ENCODE peak calls at places on chromosomes 12 and 14, in seven cellular contexts. One of them, this sample, is unnamed.

GRCh38 chr12:95997911-95998510 is 1.9 kb upstream of the HAL start:
- DNase-seq in SK-N-SH: no peak
- DNase-seq in GM23248: peak; percentile 9
- DNase-seq in neural progenitor cell: no peak
- DNase-seq in hepatocyte: no peak
- DNase-seq in HCT116: no peak
- DNase-seq in MM.1S: no peak
- DNase-seq in this sample: no peak

GRCh38 chr12:51694146-51694545 is 103.1 kb downstream of the SCN8A start:
- DNase-seq in SK-N-SH: no peak
- DNase-seq in GM23248: no peak
- DNase-seq in neural progenitor cell: no peak
- DNase-seq in hepatocyte: no peak
- DNase-seq in HCT116: no peak
- DNase-seq in MM.1S: no peak
- DNase-seq in this sample: no peak

GRCh38 chr12:27246774-27247173 is 2.7 kb downstream of the STK38L start:
- DNase-seq in SK-N-SH: no peak
- DNase-seq in GM23248: no peak
- DNase-seq in neural progenitor cell: no peak
- DNase-seq in hepatocyte: no peak
- DNase-seq in HCT116: no peak
- DNase-seq in MM.1S: no peak
- DNase-seq in this sample: no peak

GRCh38 chr14:80567905-80568512 is 356.7 kb upstream of the DIO2 start:
- DNase-seq in SK-N-SH: no peak
- DNase-seq in GM23248: peak; percentile 58
- DNase-seq in neural progenitor cell: no peak
- DNase-seq in hepatocyte: peak; percentile 26
- DNase-seq in HCT116: peak; percentile 18
- DNase-seq in MM.1S: no peak
- DNase-seq in this sample: no peak

GRCh38 chr12:130775953-130776856 is 60.1 kb upstream of the RIMBP2 start:
- DNase-seq in SK-N-SH: no peak
- DNase-seq in GM23248: peak; percentile 94
- DNase-seq in neural progenitor cell: peak; percentile 87
- DNase-seq in hepatocyte: peak; percentile 80
- DNase-seq in HCT116: peak; percentile 26
- DNase-seq in MM.1S: no peak
- DNase-seq in this sample: no peak

GRCh38 chr14:104441275-104442106 is 138.1 kb upstream of the C14orf180 start:
- DNase-seq in SK-N-SH: peak; percentile 29
- DNase-seq in GM23248: no peak
- DNase-seq in neural progenitor cell: no peak
- DNase-seq in hepatocyte: no peak
- DNase-seq in HCT116: no peak
- DNase-seq in MM.1S: no peak
- DNase-seq in this sample: no peak

GRCh38 chr12:64039285-64039871 is 182.7 kb downstream of the KICS2 start:
- DNase-seq in SK-N-SH: no peak
- DNase-seq in GM23248: peak; percentile 64
- DNase-seq in neural progenitor cell: peak; percentile 19
- DNase-seq in hepatocyte: no peak
- DNase-seq in HCT116: no peak
- DNase-seq in MM.1S: no peak
- DNase-seq in this sample: no peak

GRCh38 chr14:100438678-100439592 is 115.8 kb downstream of the SLC25A47 start:
- DNase-seq in SK-N-SH: no peak
- DNase-seq in GM23248: peak; percentile 97
- DNase-seq in neural progenitor cell: no peak
- DNase-seq in hepatocyte: peak; percentile 84
- DNase-seq in HCT116: peak; percentile 91
- DNase-seq in MM.1S: no peak
- DNase-seq in this sample: no peak

GRCh38 chr12:79764641-79765040 is 73.9 kb upstream of the PAWR start:
- DNase-seq in SK-N-SH: no peak
- DNase-seq in GM23248: no peak
- DNase-seq in neural progenitor cell: no peak
- DNase-seq in hepatocyte: no peak
- DNase-seq in HCT116: no peak
- DNase-seq in MM.1S: no peak
- DNase-seq in this sample: no peak

GRCh38 chr14:22143360-22143759 is 445.7 kb downstream of the DAD1 start:
- DNase-seq in SK-N-SH: no peak
- DNase-seq in GM23248: peak; percentile 18
- DNase-seq in neural progenitor cell: no peak
- DNase-seq in hepatocyte: no peak
- DNase-seq in HCT116: no peak
- DNase-seq in MM.1S: no peak
- DNase-seq in this sample: no peak

GRCh38 chr12:42469355-42470006 is 120.1 kb downstream of the PRICKLE1 start:
- DNase-seq in SK-N-SH: no peak
- DNase-seq in GM23248: no peak
- DNase-seq in neural progenitor cell: no peak
- DNase-seq in hepatocyte: no peak
- DNase-seq in HCT116: no peak
- DNase-seq in MM.1S: peak; percentile 89
- DNase-seq in this sample: peak; percentile 94

GRCh38 chr12:51187370-51187987 is 14.5 kb upstream of the TFCP2 start:
- DNase-seq in SK-N-SH: peak; percentile 6
- DNase-seq in GM23248: no peak
- DNase-seq in neural progenitor cell: no peak
- DNase-seq in hepatocyte: no peak
- DNase-seq in HCT116: no peak
- DNase-seq in MM.1S: no peak
- DNase-seq in this sample: peak; percentile 48

GRCh38 chr14:88989911-88990310 is 165.5 kb downstream of the TTC8 start:
- DNase-seq in SK-N-SH: no peak
- DNase-seq in GM23248: no peak
- DNase-seq in neural progenitor cell: no peak
- DNase-seq in hepatocyte: no peak
- DNase-seq in HCT116: no peak
- DNase-seq in MM.1S: no peak
- DNase-seq in this sample: no peak

GRCh38 chr14:100536721-100537700 is 50.2 kb downstream of the BEGAIN start:
- DNase-seq in SK-N-SH: peak; percentile 56
- DNase-seq in GM23248: no peak
- DNase-seq in neural progenitor cell: no peak
- DNase-seq in hepatocyte: no peak
- DNase-seq in HCT116: no peak
- DNase-seq in MM.1S: no peak
- DNase-seq in this sample: no peak

GRCh38 chr12:5251786-5252185 is 180.1 kb upstream of the NTF3 start:
- DNase-seq in SK-N-SH: no peak
- DNase-seq in GM23248: no peak
- DNase-seq in neural progenitor cell: no peak
- DNase-seq in hepatocyte: no peak
- DNase-seq in HCT116: no peak
- DNase-seq in MM.1S: no peak
- DNase-seq in this sample: no peak

GRCh38 chr12:57166971-57167371 is 19.6 kb upstream of the LRP1-AS start:
- DNase-seq in SK-N-SH: no peak
- DNase-seq in GM23248: peak; percentile 95
- DNase-seq in neural progenitor cell: no peak
- DNase-seq in hepatocyte: no peak
- DNase-seq in HCT116: no peak
- DNase-seq in MM.1S: no peak
- DNase-seq in this sample: no peak

GRCh38 chr14:90522585-90523191 is 125.9 kb downstream of the CALM1 start:
- DNase-seq in SK-N-SH: peak; percentile 93
- DNase-seq in GM23248: peak; percentile 66
- DNase-seq in neural progenitor cell: peak; percentile 61
- DNase-seq in hepatocyte: no peak
- DNase-seq in HCT116: no peak
- DNase-seq in MM.1S: no peak
- DNase-seq in this sample: no peak

GRCh38 chr12:125889742-125890141 is 824.5 kb downstream of the AACS start:
- DNase-seq in SK-N-SH: no peak
- DNase-seq in GM23248: no peak
- DNase-seq in neural progenitor cell: peak; percentile 35
- DNase-seq in hepatocyte: no peak
- DNase-seq in HCT116: no peak
- DNase-seq in MM.1S: no peak
- DNase-seq in this sample: no peak

GRCh38 chr12:89117448-89118034 is 234.8 kb downstream of the DUSP6 start:
- DNase-seq in SK-N-SH: no peak
- DNase-seq in GM23248: no peak
- DNase-seq in neural progenitor cell: no peak
- DNase-seq in hepatocyte: peak; percentile 5
- DNase-seq in HCT116: peak; percentile 80
- DNase-seq in MM.1S: no peak
- DNase-seq in this sample: no peak

GRCh38 chr14:101226603-101227425 is 323.3 kb upstream of the RTL1 start:
- DNase-seq in SK-N-SH: no peak
- DNase-seq in GM23248: no peak
- DNase-seq in neural progenitor cell: no peak
- DNase-seq in hepatocyte: no peak
- DNase-seq in HCT116: no peak
- DNase-seq in MM.1S: no peak
- DNase-seq in this sample: no peak

GRCh38 chr12:98532687-98533304 is 17.4 kb downstream of the TMPO start:
- DNase-seq in SK-N-SH: peak; percentile 29
- DNase-seq in GM23248: peak; percentile 66
- DNase-seq in neural progenitor cell: peak; percentile 48
- DNase-seq in hepatocyte: peak; percentile 49
- DNase-seq in HCT116: peak; percentile 60
- DNase-seq in MM.1S: peak; percentile 31
- DNase-seq in this sample: peak; percentile 63

GRCh38 chr12:3303410-3304136 is 187.4 kb upstream of the PRMT8 start:
- DNase-seq in SK-N-SH: peak; percentile 55
- DNase-seq in GM23248: no peak
- DNase-seq in neural progenitor cell: peak; percentile 66
- DNase-seq in hepatocyte: peak; percentile 25
- DNase-seq in HCT116: no peak
- DNase-seq in MM.1S: no peak
- DNase-seq in this sample: no peak

GRCh38 chr12:3014641-3015040 is 55.4 kb downstream of the TEAD4 start:
- DNase-seq in SK-N-SH: no peak
- DNase-seq in GM23248: no peak
- DNase-seq in neural progenitor cell: no peak
- DNase-seq in hepatocyte: no peak
- DNase-seq in HCT116: no peak
- DNase-seq in MM.1S: no peak
- DNase-seq in this sample: no peak

DNA sequence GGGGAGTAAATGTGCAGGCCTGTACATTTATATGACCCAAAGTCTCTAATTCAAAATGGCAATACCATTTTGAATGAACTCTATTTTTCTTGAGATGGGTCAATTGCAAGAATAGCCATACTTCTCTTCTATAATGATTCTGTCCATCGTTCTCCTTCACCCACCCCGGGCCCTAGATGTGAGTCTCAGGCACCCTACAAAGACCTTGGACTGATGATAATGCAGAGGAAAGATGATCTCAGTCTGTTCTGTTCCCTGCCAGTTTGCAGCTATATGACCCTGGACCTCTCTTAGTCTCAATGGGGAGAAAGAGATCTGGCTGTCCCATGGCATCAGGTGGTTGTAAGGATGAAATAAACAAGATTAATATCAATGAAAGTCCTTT is 30.1 kb downstream of the VCPKMT start:
- DNase-seq in SK-N-SH: no peak
- DNase-seq in GM23248: no peak
- DNase-seq in neural progenitor cell: no peak
- DNase-seq in hepatocyte: no peak
- DNase-seq in HCT116: no peak
- DNase-seq in MM.1S: no peak
- DNase-seq in this sample: no peak
- H3K4me2 ChIP-seq in SK-N-SH: peak overlapping the region; percentile 23
- H3K4me2 ChIP-seq in GM23248: no peak overlapping the region
- H3K4me2 ChIP-seq in neural progenitor cell: no peak overlapping the region
- H3K4me2 ChIP-seq in hepatocyte: no peak overlapping the region
- H3K4me2 ChIP-seq in HCT116: no peak overlapping the region
- H3K4me2 ChIP-seq in MM.1S: no peak overlapping the region
- H3K4me2 ChIP-seq in this sample: peak overlapping the region; percentile 48

GRCh38 chr14:94051115-94051514 is 25.0 kb downstream of the OTUB2 start:
- DNase-seq in SK-N-SH: no peak
- DNase-seq in GM23248: peak; percentile 49
- DNase-seq in neural progenitor cell: peak; percentile 57
- DNase-seq in hepatocyte: peak; percentile 53
- DNase-seq in HCT116: no peak
- DNase-seq in MM.1S: no peak
- DNase-seq in this sample: peak; percentile 22
- TF ChIP-seq EZH2phosphoT487 in SK-N-SH: no peak
- TF ChIP-seq EZH2phosphoT487 in GM23248: no peak
- TF ChIP-seq EZH2phosphoT487 in neural progenitor cell: no peak
- TF ChIP-seq EZH2phosphoT487 in hepatocyte: no peak
- TF ChIP-seq EZH2phosphoT487 in HCT116: no peak
- TF ChIP-seq EZH2phosphoT487 in MM.1S: no peak
- TF ChIP-seq EZH2phosphoT487 in this sample: no peak

GRCh38 chr12:114903394-114903748 is 219.4 kb upstream of the TBX3 start:
- DNase-seq in SK-N-SH: no peak
- DNase-seq in GM23248: peak; percentile 36
- DNase-seq in neural progenitor cell: no peak
- DNase-seq in hepatocyte: no peak
- DNase-seq in HCT116: no peak
- DNase-seq in MM.1S: no peak
- DNase-seq in this sample: no peak
- H3K4me2 ChIP-seq in SK-N-SH: no peak overlapping the region
- H3K4me2 ChIP-seq in GM23248: peak overlapping the region; percentile 32
- H3K4me2 ChIP-seq in neural progenitor cell: no peak overlapping the region
- H3K4me2 ChIP-seq in hepatocyte: peak overlapping the region; percentile 60
- H3K4me2 ChIP-seq in HCT116: no peak overlapping the region
- H3K4me2 ChIP-seq in MM.1S: no peak overlapping the region
- H3K4me2 ChIP-seq in this sample: no peak overlapping the region

GRCh38 chr14:46571970-46572369 is 79.6 kb downstream of the RPL10L start:
- DNase-seq in SK-N-SH: no peak
- DNase-seq in GM23248: peak; percentile 1
- DNase-seq in neural progenitor cell: no peak
- DNase-seq in hepatocyte: no peak
- DNase-seq in HCT116: no peak
- DNase-seq in MM.1S: no peak
- DNase-seq in this sample: no peak
- TF ChIP-seq EZH2phosphoT487 in SK-N-SH: no peak
- TF ChIP-seq EZH2phosphoT487 in GM23248: no peak
- TF ChIP-seq EZH2phosphoT487 in neural progenitor cell: no peak
- TF ChIP-seq EZH2phosphoT487 in hepatocyte: no peak
- TF ChIP-seq EZH2phosphoT487 in HCT116: no peak
- TF ChIP-seq EZH2phosphoT487 in MM.1S: no peak
- TF ChIP-seq EZH2phosphoT487 in this sample: no peak

GRCh38 chr12:100184549-100184948 is 16.1 kb upstream of the ACTR6 start:
- DNase-seq in SK-N-SH: no peak
- DNase-seq in GM23248: no peak
- DNase-seq in neural progenitor cell: no peak
- DNase-seq in hepatocyte: no peak
- DNase-seq in HCT116: no peak
- DNase-seq in MM.1S: no peak
- DNase-seq in this sample: no peak
- H3K4me2 ChIP-seq in SK-N-SH: no peak overlapping the region
- H3K4me2 ChIP-seq in GM23248: no peak overlapping the region
- H3K4me2 ChIP-seq in neural progenitor cell: no peak overlapping the region
- H3K4me2 ChIP-seq in hepatocyte: no peak overlapping the region
- H3K4me2 ChIP-seq in HCT116: no peak overlapping the region
- H3K4me2 ChIP-seq in MM.1S: no peak overlapping the region
- H3K4me2 ChIP-seq in this sample: no peak overlapping the region

GRCh38 chr14:103020271-103020910 is 37.0 kb downstream of the CDC42BPB start:
- DNase-seq in SK-N-SH: no peak
- DNase-seq in GM23248: no peak
- DNase-seq in neural progenitor cell: no peak
- DNase-seq in hepatocyte: no peak
- DNase-seq in HCT116: no peak
- DNase-seq in MM.1S: no peak
- DNase-seq in this sample: no peak
- TF ChIP-seq EZH2phosphoT487 in SK-N-SH: no peak
- TF ChIP-seq EZH2phosphoT487 in GM23248: no peak
- TF ChIP-seq EZH2phosphoT487 in neural progenitor cell: no peak
- TF ChIP-seq EZH2phosphoT487 in hepatocyte: no peak
- TF ChIP-seq EZH2phosphoT487 in HCT116: no peak
- TF ChIP-seq EZH2phosphoT487 in MM.1S: no peak
- TF ChIP-seq EZH2phosphoT487 in this sample: no peak